ENCODE peak calls at places on chromosomes 3 and 15, in six cellular contexts. I, X, O, V, F and J are unnamed samples. For H3K27me3, the result is how much of the 10 kb centered on the place peaks cover.

GRCh38 chr15:32898991-32899613 is 181.3 kb downstream of the GREM1 start:
- DNase-seq in I (no peak), X (no peak), O (no peak), V (no peak), F (no peak), J (no peak)

GRCh38 chr15:43085921-43086320 is 19.9 kb downstream of the UBR1 start:
- DNase-seq in I (no peak), X (peak), O (no peak), V (no peak), F (no peak), J (no peak)

GRCh38 chr3:28376424-28376823 is 27.8 kb upstream of the AZI2 start:
- DNase-seq in I (peak), X (peak), O (no peak), V (no peak), F (no peak), J (no peak)

GRCh38 chr3:140629351-140630137 is 48.3 kb upstream of the TRIM42 start:
- DNase-seq in I (no peak), X (peak), O (no peak), V (no peak), F (no peak), J (peak)

GRCh38 chr3:9078561-9079240 is 115.4 kb upstream of the RAD18 start:
- DNase-seq in I (no peak), X (no peak), O (no peak), V (no peak), F (no peak), J (no peak)

GRCh38 chr3:169457807-169458206 is 205.7 kb downstream of the MECOM start:
- DNase-seq in I (no peak), X (no peak), O (no peak), V (no peak), F (no peak), J (no peak)

GRCh38 chr3:60742606-60743145 is 508.6 kb downstream of the FHIT start:
- DNase-seq in I (no peak), X (peak), O (no peak), V (no peak), F (no peak), J (peak)

GRCh38 chr3:64666171-64666581 is 21.6 kb downstream of the ADAMTS9 start:
- DNase-seq in I (no peak), X (no peak), O (no peak), V (no peak), F (no peak), J (no peak)

GRCh38 chr15:92322566-92323355 is 70.9 kb upstream of the ST8SIA2 start:
- DNase-seq in I (no peak), X (no peak), O (peak), V (no peak), F (no peak), J (no peak)

GRCh38 chr3:185825639-185826481 is 1.0 kb upstream of the IGF2BP2 start:
- DNase-seq in I (no peak), X (peak), O (peak), V (peak), F (peak), J (peak)

GRCh38 chr15:63052961-63053698 is 10.6 kb downstream of the TPM1 start:
- DNase-seq in I (no peak), X (peak), O (peak), V (no peak), F (peak), J (peak)

GRCh38 chr15:39099524-39099923 is 481.4 kb upstream of the THBS1 start:
- DNase-seq in I (no peak), X (peak), O (no peak), V (no peak), F (no peak), J (no peak)

GRCh38 chr3:42790714-42791229 is 13.5 kb downstream of the HIGD1A start:
- DNase-seq in I (no peak), X (peak), O (no peak), V (no peak), F (no peak), J (no peak)

GRCh38 chr3:60555704-60556340 is 695.4 kb downstream of the FHIT start:
- DNase-seq in I (peak), X (peak), O (no peak), V (no peak), F (no peak), J (no peak)

GRCh38 chr3:195868866-195869412 is 39.4 kb downstream of the TNK2 start:
- DNase-seq in I (no peak), X (no peak), O (no peak), V (no peak), F (peak), J (no peak)

GRCh38 chr15:60006203-60006782 is 2.2 kb downstream of the FOXB1 start:
- DNase-seq in I (no peak), X (peak), O (no peak), V (peak), F (no peak), J (peak)

GRCh38 chr3:54237788-54238502 is 115.6 kb downstream of the CACNA2D3 start:
- DNase-seq in I (no peak), X (no peak), O (no peak), V (no peak), F (no peak), J (no peak)

GRCh38 chr3:126259411-126260391 is 79.3 kb upstream of the ALDH1L1 start:
- DNase-seq in I (no peak), X (peak), O (peak), V (no peak), F (no peak), J (peak)

GRCh38 chr15:86653344-86654192 is 573.9 kb downstream of the AGBL1 start:
- DNase-seq in I (no peak), X (no peak), O (no peak), V (no peak), F (no peak), J (no peak)

GRCh38 chr3:134993011-134993410 is 198.0 kb downstream of the EPHB1 start:
- DNase-seq in I (no peak), X (no peak), O (no peak), V (no peak), F (no peak), J (no peak)

DNA sequence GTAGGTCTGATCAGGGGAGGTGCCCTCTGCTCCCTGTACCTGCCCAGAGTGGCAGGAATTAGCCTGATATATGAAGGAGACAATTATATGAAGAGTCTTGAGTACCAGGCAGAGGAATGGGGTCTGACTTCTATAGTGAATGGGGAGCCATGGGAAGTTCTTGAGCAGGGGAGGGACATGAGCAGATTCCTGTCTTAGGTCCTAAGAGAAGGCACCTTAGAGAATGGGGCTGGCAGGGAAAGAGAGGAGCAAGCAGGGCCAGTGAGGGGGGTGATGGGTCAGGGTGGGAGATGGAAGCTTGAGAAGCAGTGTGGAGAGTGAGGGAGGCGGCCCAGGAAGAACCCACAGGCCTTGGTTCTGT is 12.4 kb downstream of the CD276 start:
- DNase-seq in I (no peak), X (no peak), O (no peak), V (no peak), F (no peak), J (no peak)
- H3K27me3 ChIP-seq in I (under half), X (under half), O (under half), V (under half), F (under half), J (under half)

GRCh38 chr15:81182746-81183402 is 13.8 kb upstream of the IL16 start:
- DNase-seq in I (no peak), X (peak), O (peak), V (no peak), F (no peak), J (no peak)

GRCh38 chr15:81184188-81184587 is 12.5 kb upstream of the IL16 start:
- DNase-seq in I (no peak), X (peak), O (no peak), V (no peak), F (peak), J (no peak)

GRCh38 chr15:81182031-81182745 is 14.5 kb upstream of the IL16 start:
- DNase-seq in I (no peak), X (peak), O (no peak), V (no peak), F (peak), J (peak)

GRCh38 chr15:81181220-81181619 is 15.5 kb upstream of the IL16 start:
- DNase-seq in I (no peak), X (no peak), O (no peak), V (no peak), F (peak), J (no peak)

DNA sequence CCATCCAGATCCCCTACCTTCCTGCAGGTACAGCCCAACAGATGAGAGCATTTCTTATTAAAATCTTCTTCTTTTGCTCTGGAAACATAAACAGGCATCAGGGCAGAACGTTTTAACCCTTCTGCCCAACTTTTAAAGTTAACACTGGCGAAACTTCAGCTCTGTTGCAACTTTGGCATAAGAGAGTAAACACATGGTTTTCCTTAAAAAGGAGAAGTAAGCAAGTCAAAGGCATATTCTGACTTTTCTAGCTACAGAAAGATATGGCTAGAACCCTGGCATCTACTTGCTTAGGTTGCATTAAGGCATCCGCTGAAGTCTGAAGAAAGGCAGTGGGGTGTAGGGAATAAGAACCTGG is 13.3 kb upstream of the IL16 start:
- DNase-seq in I (no peak), X (peak), O (no peak), V (no peak), F (no peak), J (no peak)
- TF ChIP-seq CTCF in I (no peak), X (no peak), O (no peak), V (no peak), F (no peak), J (no peak)

DNA sequence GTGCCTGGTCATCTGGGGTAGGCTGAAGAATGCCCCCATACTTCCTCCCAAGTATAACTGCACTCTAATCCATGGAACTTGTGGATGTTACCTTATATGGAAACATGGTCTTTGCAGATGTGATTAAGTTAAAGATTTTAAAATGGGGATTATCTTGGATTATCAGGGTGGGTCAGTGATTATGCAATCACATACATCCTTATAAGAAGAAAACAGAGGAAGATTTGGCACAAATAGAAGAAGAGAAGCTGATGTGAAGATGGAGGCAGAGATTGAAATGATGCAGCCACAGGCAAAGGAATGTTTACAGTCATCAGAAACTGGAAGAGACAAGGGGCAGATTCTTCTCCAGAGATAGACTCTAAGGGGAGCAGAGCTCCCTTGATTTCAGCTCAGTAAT is 1.8 kb upstream of the MRPS22 start:
- DNase-seq in I (no peak), X (no peak), O (no peak), V (no peak), F (no peak), J (no peak)
- H3K27me3 ChIP-seq in I (under half), X (under half), O (under half), V (under half), F (under half), J (half or more)

GRCh38 chr3:86695752-86696151 is 295.2 kb downstream of the VGLL3 start:
- DNase-seq in I (no peak), X (no peak), O (no peak), V (no peak), F (no peak), J (no peak)
- TF ChIP-seq CTCF in I (no peak), X (no peak), O (no peak), V (no peak), F (no peak), J (no peak)

GRCh38 chr3:182185341-182185740 is 473.6 kb downstream of the SOX2 start:
- DNase-seq in I (no peak), X (no peak), O (no peak), V (no peak), F (no peak), J (no peak)

GRCh38 chr3:182182531-182182968 is 470.8 kb downstream of the SOX2 start:
- DNase-seq in I (no peak), X (no peak), O (no peak), V (no peak), F (no peak), J (no peak)

GRCh38 chr3:182180646-182181385 is 469.1 kb downstream of the SOX2 start:
- DNase-seq in I (no peak), X (no peak), O (no peak), V (no peak), F (no peak), J (no peak)

GRCh38 chr3:182179631-182180030 is 467.9 kb downstream of the SOX2 start:
- DNase-seq in I (no peak), X (no peak), O (no peak), V (no peak), F (no peak), J (no peak)

GRCh38 chr3:182183716-182184430 is 472.1 kb downstream of the SOX2 start:
- DNase-seq in I (no peak), X (no peak), O (no peak), V (no peak), F (no peak), J (no peak)
- H3K27me3 ChIP-seq in I (under half), X (under half), O (under half), V (under half), F (under half), J (under half)